ENCODE peak calls at places on chromosome 16, in nine cellular contexts. O is tibial nerve; F is upper lobe of right lung; P is lung; X is IMR-90; H is cardiac muscle cell; R is DND-41; M is sigmoid colon; N is CD8-positive, alpha-beta T cell. U is an unnamed sample. For H3K27me3, the result is how much of the 10 kb centered on the place peaks cover.

GRCh38 chr16:77169650-77170236 is 21.2 kb upstream of the MON1B start:
- DNase-seq in R (peak), F (no peak), O (no peak), N (no peak), X (peak), H (peak), M (no peak), P (peak), U (peak)

GRCh38 chr16:7351572-7351971 is 18.9 kb downstream of the RBFOX1 start:
- DNase-seq in X (no peak), P (no peak), H (no peak), F (no peak), M (no peak), O (no peak), R (no peak), N (no peak), U (no peak)

GRCh38 chr16:74608944-74609343 is 2.0 kb upstream of the GLG1 start:
- DNase-seq in R (peak), O (no peak), F (peak), N (peak), P (no peak), X (no peak), M (no peak), H (no peak), U (peak)

GRCh38 chr16:77780378-77780837 is 8.0 kb upstream of the VAT1L start:
- DNase-seq in M (no peak), P (no peak), X (peak), H (no peak), O (no peak), R (no peak), N (no peak), F (no peak), U (peak)

GRCh38 chr16:66925322-66925840 is at the start of gene RRAD:
- DNase-seq in P (peak), M (peak), X (peak), O (no peak), F (no peak), R (no peak), H (peak), N (no peak), U (peak)

GRCh38 chr16:83606486-83607030 is 201.2 kb upstream of the HSBP1 start:
- DNase-seq in O (no peak), R (no peak), P (no peak), N (no peak), F (no peak), X (no peak), H (no peak), M (no peak), U (no peak)

GRCh38 chr16:87853411-87854052 is 15.8 kb downstream of the SLC7A5 start:
- DNase-seq in F (peak), X (peak), M (peak), N (peak), O (peak), R (peak), P (peak), H (peak), U (peak)

GRCh38 chr16:86370036-86370435 is 140.3 kb upstream of the FOXF1 start:
- DNase-seq in R (no peak), N (no peak), F (no peak), X (no peak), O (no peak), P (no peak), H (no peak), M (no peak), U (no peak)

GRCh38 chr16:86573215-86573614 is 5.1 kb upstream of the FOXL1 start:
- DNase-seq in X (no peak), R (no peak), F (no peak), M (no peak), H (no peak), N (no peak), O (no peak), P (no peak), U (no peak)

GRCh38 chr16:11224894-11225676 is 30.9 kb downstream of the SOCS1 start:
- DNase-seq in P (no peak), F (peak), N (peak), X (peak), H (no peak), R (peak), O (no peak), M (no peak), U (no peak)

GRCh38 chr16:56277040-56277439 is 85.8 kb downstream of the GNAO1 start:
- DNase-seq in X (no peak), O (no peak), N (no peak), P (no peak), M (no peak), F (peak), H (peak), R (no peak), U (no peak)
- TF ChIP-seq CTCF in X (no peak), O (no peak), N (no peak), P (no peak), M (peak), F (no peak), H (peak), R (peak), U (peak)

GRCh38 chr16:23538919-23539278 is 18.3 kb downstream of the EARS2 start:
- DNase-seq in F (no peak), M (no peak), X (no peak), H (no peak), O (no peak), N (no peak), R (no peak), P (no peak), U (no peak)
- H3K27me3 ChIP-seq in F (under half), M (under half), X (under half), H (under half), O (under half), N (under half), R (under half), P (under half), U (under half)

DNA sequence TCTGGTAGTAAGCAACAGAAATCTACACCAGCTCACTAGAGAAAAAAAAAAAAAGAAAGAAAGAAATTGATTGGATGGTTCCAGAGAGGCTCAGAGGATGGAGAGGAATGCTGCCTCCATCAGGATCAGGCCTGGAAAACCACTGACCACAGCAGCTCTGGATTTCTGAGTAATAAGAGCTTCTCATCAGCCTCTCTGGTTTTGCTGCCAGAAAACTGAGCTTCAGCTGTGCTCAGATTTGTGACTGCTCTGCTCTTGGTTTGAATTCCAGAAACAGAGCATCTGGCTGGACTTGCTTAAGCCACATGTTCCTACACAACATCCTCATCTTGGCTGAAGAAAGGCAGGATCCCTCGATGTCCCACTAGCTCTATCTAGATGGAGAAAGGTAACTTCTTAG is 25.9 kb downstream of the IRX6 start:
- DNase-seq in R (no peak), O (no peak), H (no peak), F (no peak), M (no peak), P (no peak), X (no peak), N (no peak), U (no peak)
- H3K27ac ChIP-seq in R (no peak), O (no peak), H (no peak), F (no peak), M (no peak), P (no peak), X (no peak), N (no peak), U (no peak)

GRCh38 chr16:16143038-16143763 is 80.1 kb downstream of the ABCC6 start:
- DNase-seq in R (peak), H (peak), N (no peak), X (no peak), O (no peak), F (no peak), P (no peak), M (no peak), U (peak)
- TF ChIP-seq CTCF in R (peak), H (peak), N (no peak), X (peak), O (no peak), F (no peak), P (no peak), M (peak), U (peak)

GRCh38 chr16:49273771-49274170 is 7.9 kb downstream of the CBLN1 start:
- DNase-seq in P (no peak), O (no peak), H (no peak), M (no peak), N (no peak), X (no peak), F (no peak), R (no peak), U (no peak)
- H3K27me3 ChIP-seq in P (under half), O (under half), H (half or more), M (half or more), N (under half), X (under half), F (half or more), R (under half), U (under half)

DNA sequence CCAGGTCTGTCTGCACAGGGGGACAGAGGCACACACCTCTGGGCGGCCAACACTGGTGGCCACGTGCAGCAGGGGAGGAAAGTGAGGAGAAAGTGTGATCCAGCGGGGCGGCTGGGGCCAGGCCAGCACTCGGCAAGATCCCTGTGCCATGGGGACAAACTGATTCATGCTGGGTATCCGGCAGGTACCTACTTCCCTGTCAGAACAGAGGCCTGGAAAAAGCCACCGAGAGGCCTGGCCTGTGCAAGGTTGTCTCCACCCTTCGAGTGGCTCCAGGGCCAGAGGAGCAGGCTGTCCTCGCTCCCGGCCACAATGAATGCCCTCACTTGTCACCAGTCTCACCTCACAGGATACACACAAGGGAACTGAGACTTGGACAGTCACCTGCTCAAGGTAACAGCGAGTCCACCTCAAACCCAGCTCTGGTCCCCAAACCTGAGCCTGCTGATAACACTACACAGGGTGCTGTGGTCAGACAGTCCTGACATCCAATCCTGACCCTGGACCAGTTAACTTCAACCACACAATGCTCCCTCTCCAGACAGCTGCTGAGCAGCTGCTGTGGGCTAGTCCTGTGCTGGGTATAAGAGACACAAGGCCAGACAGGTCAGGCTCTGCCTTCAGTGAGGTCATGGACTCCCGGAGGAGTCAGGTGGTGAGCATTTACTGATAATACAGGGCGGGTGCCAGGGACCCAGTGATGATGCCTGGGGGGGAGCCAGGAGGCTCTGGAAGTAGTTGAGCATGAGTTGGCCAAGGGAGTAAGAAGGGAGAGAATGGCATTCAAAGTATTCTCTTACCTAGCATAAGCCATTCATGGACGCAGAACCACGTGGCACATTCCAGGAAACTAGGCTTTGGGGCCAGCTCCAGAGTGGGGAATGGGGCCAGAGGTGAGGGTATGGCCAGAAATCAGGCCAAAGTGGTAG is 53.0 kb downstream of the VAC14 start:
- DNase-seq in P (peak), H (no peak), F (peak), X (peak), O (no peak), M (no peak), R (no peak), N (no peak), U (no peak)
- H3K27ac ChIP-seq in P (no peak), H (no peak), F (peak), X (peak), O (no peak), M (peak), R (no peak), N (no peak), U (no peak)

DNA sequence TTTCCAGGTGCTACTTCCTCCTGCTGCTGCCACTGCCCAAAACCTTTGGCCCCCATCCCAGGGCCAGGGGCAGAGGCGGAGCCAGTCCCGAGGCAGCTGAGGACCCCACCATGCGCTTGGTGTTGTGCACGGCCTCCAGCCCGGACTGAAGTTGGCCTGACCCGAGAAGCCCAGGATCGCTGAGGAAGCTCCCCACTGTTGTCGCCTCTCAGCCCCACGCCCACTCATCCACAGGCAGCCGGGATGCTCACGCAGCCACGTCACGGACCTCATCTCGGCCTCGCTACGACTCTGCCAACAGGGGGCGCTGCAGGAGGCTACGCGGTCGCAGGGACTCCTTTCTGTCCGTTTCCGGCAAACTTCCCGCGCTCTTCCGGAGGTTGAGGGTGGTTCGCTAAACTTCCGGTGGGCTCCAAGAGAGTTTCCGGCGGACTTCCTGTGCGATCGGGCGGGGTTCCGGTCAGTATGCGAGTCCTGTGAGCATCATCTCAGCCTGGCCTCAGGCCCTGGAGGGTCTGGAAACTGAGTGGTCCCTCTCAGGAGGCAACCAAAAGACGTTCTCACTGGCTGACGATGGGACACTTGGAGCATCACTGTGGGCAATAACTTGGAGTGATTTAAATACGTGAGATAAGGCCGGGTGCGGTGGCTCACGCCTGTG is 12.4 kb downstream of the ZG16B start:
- DNase-seq in P (peak), M (peak), X (no peak), R (peak), N (peak), F (peak), O (no peak), H (peak), U (no peak)
- TF ChIP-seq CTCF in P (peak), M (no peak), X (peak), R (peak), N (peak), F (peak), O (peak), H (peak), U (peak)

DNA sequence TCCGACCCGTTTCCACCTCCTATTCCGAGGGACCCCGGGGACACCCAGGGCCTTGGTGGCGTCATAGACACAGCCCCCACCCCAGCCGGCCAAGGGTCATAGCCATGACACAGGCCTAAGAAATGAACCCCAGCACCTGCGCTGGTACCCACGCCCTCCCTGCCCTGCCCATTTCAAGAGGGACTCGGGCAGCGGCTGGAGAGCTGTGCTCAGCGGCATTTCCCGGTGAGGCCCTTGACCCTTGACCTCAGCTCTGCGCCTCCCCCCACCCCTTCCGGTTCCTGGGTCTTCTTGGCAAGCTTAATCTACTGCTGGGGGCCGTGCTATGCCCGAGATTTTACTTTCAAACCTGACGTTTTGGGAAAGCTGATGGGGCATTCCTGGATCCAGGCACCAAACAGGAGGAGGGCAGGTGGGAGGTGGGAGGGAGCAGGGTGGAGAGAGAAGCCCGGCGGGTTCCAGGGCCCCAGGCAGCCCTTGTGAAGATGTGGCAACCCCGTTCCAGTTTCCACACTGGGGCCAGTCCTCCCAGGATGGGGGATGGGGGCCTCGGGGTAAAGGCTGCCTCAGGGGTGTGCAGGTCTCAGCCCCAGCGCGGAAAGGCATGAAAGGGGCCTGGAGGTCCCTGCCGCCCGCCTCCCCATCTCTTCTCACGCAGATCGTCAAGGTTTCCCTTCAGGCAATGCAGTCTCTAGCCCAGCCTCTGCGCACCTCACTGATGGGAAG is at the start of gene SLC22A31:
- DNase-seq in H (no peak), X (no peak), P (peak), O (no peak), F (peak), R (no peak), N (no peak), M (no peak), U (no peak)
- H3K27me3 ChIP-seq in H (half or more), X (under half), P (under half), O (under half), F (under half), R (under half), N (under half), M (half or more), U (under half)